ENCODE peak calls at places on chromosomes 7 and 10, in seven cellular contexts. O, K, H, M, R, E and Q are unnamed samples.

GRCh38 chr10:78976825-78977760 is 91.7 kb upstream of the ZMIZ1 start:
- DNase-seq in O (no peak), K (no peak), H (peak; percentile 32), M (no peak), R (no peak), E (no peak), Q (no peak)

GRCh38 chr10:110416776-110417732 is 80.7 kb upstream of the DUSP5 start:
- DNase-seq in O (no peak), K (no peak), H (no peak), M (no peak), R (no peak), E (no peak), Q (no peak)

GRCh38 chr7:105713488-105714465 is 132.5 kb upstream of the EFCAB10 start:
- DNase-seq in O (no peak), K (peak; percentile 41), H (no peak), M (no peak), R (peak; percentile 3), E (no peak), Q (no peak)

GRCh38 chr10:79905322-79906314 is 43.3 kb downstream of the SFTPD start:
- DNase-seq in O (no peak), K (no peak), H (peak; percentile 62), M (peak; percentile 12), R (peak; percentile 12), E (no peak), Q (no peak)

GRCh38 chr10:78424721-78425120 is 391.1 kb downstream of the RPS24 start:
- DNase-seq in O (no peak), K (no peak), H (no peak), M (no peak), R (peak; percentile 27), E (no peak), Q (no peak)

GRCh38 chr10:16987129-16987670 is 142.4 kb downstream of the CUBN start:
- DNase-seq in O (no peak), K (no peak), H (peak; percentile 81), M (peak; percentile 87), R (peak; percentile 81), E (no peak), Q (no peak)

GRCh38 chr10:77979221-77979620 is 50.1 kb downstream of the POLR3A start:
- DNase-seq in O (no peak), K (peak; percentile 69), H (no peak), M (no peak), R (no peak), E (no peak), Q (no peak)

GRCh38 chr10:110211455-110211843 is 4.0 kb downstream of the MXI1 start:
- DNase-seq in O (no peak), K (no peak), H (no peak), M (no peak), R (no peak), E (no peak), Q (no peak)

GRCh38 chr7:45525057-45525456 is 49.1 kb upstream of the ADCY1 start:
- DNase-seq in O (no peak), K (no peak), H (no peak), M (no peak), R (no peak), E (no peak), Q (no peak)

GRCh38 chr10:86671985-86672710 is 3.8 kb downstream of the LDB3 start:
- DNase-seq in O (no peak), K (no peak), H (peak; percentile 52), M (peak; percentile 25), R (no peak), E (no peak), Q (no peak)

GRCh38 chr7:135536160-135536559 is 21.6 kb upstream of the NUP205 start:
- DNase-seq in O (no peak), K (no peak), H (peak; percentile 53), M (peak; percentile 37), R (peak; percentile 98), E (no peak), Q (no peak)

GRCh38 chr10:86708068-86708782 is 39.9 kb downstream of the LDB3 start:
- DNase-seq in O (no peak), K (no peak), H (no peak), M (no peak), R (no peak), E (no peak), Q (no peak)

GRCh38 chr10:91556691-91557529 is 76.0 kb downstream of the PPP1R3C start:
- DNase-seq in O (no peak), K (no peak), H (no peak), M (no peak), R (no peak), E (no peak), Q (no peak)

GRCh38 chr7:36763084-36763807 is 39.0 kb upstream of the AOAH start:
- DNase-seq in O (no peak), K (no peak), H (peak; percentile 34), M (peak; percentile 31), R (peak; percentile 21), E (no peak), Q (no peak)